ENCODE peak calls at places on chromosome 15, in seven cellular contexts. W, D, Z, C, P, A and U are unnamed samples. For H3K4me1, the result is how much of the 10 kb centered on the place peaks cover.

GRCh38 chr15:65881766-65882434 is 12.6 kb downstream of the RAB11A start:
- DNase-seq in A (no peak), D (peak), P (no peak), W (no peak), C (no peak), Z (no peak), U (no peak)

GRCh38 chr15:81000144-81000625 is 538 bp upstream of the TLNRD1 start:
- DNase-seq in W (no peak), D (no peak), A (peak), Z (no peak), P (peak), C (no peak), U (no peak)

GRCh38 chr15:75067123-75067854 is 43.9 kb downstream of the PPCDC start:
- DNase-seq in W (no peak), Z (peak), P (peak), A (no peak), C (no peak), D (no peak), U (no peak)

GRCh38 chr15:35427091-35427490 is 118.9 kb downstream of the DPH6 start:
- DNase-seq in P (peak), C (no peak), Z (no peak), D (no peak), A (no peak), W (peak), U (no peak)

GRCh38 chr15:89057506-89058133 is 30.6 kb upstream of the ABHD2 start:
- DNase-seq in A (peak), P (peak), D (peak), W (peak), C (peak), Z (peak), U (peak)

GRCh38 chr15:27479232-27480140 is 508.5 kb downstream of the GABRG3 start:
- DNase-seq in A (no peak), Z (no peak), D (no peak), W (no peak), P (no peak), C (no peak), U (no peak)

GRCh38 chr15:88752956-88753355 is 50.3 kb upstream of the ACAN start:
- DNase-seq in A (no peak), D (no peak), W (no peak), Z (no peak), P (no peak), C (no peak), U (no peak)

GRCh38 chr15:39194431-39194830 is 386.4 kb upstream of the THBS1 start:
- DNase-seq in P (peak), W (no peak), C (no peak), D (no peak), Z (no peak), A (no peak), U (no peak)

GRCh38 chr15:68204776-68205557 is at the start of gene CALML4:
- DNase-seq in Z (no peak), C (peak), P (peak), D (no peak), W (no peak), A (peak), U (peak)

GRCh38 chr15:27097506-27097905 is 126.5 kb downstream of the GABRG3 start:
- DNase-seq in C (no peak), D (no peak), A (no peak), Z (no peak), P (no peak), W (peak), U (no peak)

GRCh38 chr15:58731756-58732535 is 17.6 kb downstream of the ADAM10 start:
- DNase-seq in A (no peak), C (no peak), Z (no peak), D (no peak), P (peak), W (peak), U (no peak)

GRCh38 chr15:39580630-39581500 is at the start of gene THBS1:
- DNase-seq in A (peak), C (peak), W (peak), Z (peak), P (peak), D (no peak), U (peak)

GRCh38 chr15:38074029-38074428 is 139.6 kb downstream of the TMCO5A start:
- DNase-seq in A (no peak), P (peak), C (no peak), W (no peak), Z (no peak), D (no peak), U (no peak)

GRCh38 chr15:70562906-70563305 is 200.5 kb downstream of the UACA start:
- DNase-seq in W (no peak), C (no peak), Z (no peak), A (no peak), D (no peak), P (no peak), U (no peak)

GRCh38 chr15:21261965-21262850 is 178.1 kb downstream of the POTEB3 start:
- DNase-seq in Z (no peak), C (peak), P (peak), A (no peak), D (no peak), W (no peak), U (no peak)

GRCh38 chr15:75349851-75350588 is 3.2 kb downstream of the NEIL1 start:
- DNase-seq in W (no peak), D (peak), A (no peak), C (peak), Z (peak), P (no peak), U (peak)

GRCh38 chr15:41825572-41826535 is 2.0 kb upstream of the JMJD7 start:
- DNase-seq in A (no peak), W (peak), Z (no peak), C (peak), D (no peak), P (no peak), U (no peak)

GRCh38 chr15:89116404-89116803 is 28.1 kb downstream of the ABHD2 start:
- DNase-seq in W (no peak), A (no peak), C (no peak), P (no peak), D (no peak), Z (no peak), U (no peak)

GRCh38 chr15:68252925-68253534 is 23.5 kb upstream of the CLN6 start:
- DNase-seq in C (no peak), P (peak), Z (no peak), D (peak), A (peak), W (peak), U (no peak)

GRCh38 chr15:60917469-60918130 is 311.5 kb downstream of the RORA start:
- DNase-seq in W (no peak), D (no peak), C (peak), A (no peak), P (no peak), Z (no peak), U (peak)

GRCh38 chr15:64618569-64618968 is 156.8 kb downstream of the RBPMS2 start:
- DNase-seq in P (no peak), D (no peak), W (no peak), C (no peak), Z (no peak), A (no peak), U (no peak)

DNA sequence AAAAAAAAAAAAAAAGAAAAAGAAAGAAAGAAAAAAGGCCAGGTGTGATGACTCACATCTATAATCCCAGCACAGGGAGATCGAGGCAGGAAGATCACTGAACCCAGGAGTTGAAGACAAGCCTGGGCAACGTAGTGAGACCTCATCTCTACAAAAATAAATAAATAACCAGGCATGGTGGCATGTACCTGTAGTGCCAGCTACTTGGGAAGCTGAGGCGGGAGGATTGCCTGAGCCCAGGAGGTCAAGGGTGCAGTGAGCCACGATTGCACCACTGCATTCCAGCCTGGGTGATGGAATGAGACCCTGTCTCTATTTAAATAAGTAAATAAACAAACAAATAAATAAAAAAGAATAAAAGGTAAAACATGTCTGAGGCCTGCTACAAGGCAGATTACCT is 39.3 kb upstream of the LACTB start:
- DNase-seq in D (no peak), C (no peak), Z (no peak), P (no peak), A (peak), W (no peak), U (no peak)
- H3K4me1 ChIP-seq in D (under half), C (under half), Z (under half), P (under half), A (half or more), W (under half), U (under half)

DNA sequence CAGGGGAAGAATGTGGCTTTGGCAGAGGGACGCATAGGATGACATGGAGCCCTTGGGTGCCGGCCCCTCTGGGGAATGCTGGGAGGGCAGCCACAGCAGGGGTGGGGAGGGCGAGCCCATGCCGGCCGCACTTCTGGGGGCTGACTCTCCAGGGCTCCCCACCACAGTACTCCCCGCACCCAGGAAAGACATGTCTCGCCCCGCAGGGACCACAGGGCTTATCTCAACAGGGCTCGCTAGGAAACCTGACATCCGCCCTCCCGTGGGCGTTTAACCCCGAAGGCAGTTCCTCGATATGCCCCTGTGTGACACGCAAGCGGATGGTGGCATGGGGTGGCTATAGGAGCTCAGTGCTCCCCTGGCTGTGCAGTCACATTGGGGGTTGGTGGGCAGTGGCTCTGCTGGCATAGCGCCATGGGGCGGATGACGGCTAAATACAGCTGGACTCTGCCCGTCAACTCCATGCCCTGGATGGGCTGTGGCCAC is 141.4 kb downstream of the ADAMTS17 start:
- DNase-seq in C (no peak), D (no peak), A (no peak), W (no peak), Z (no peak), P (no peak), U (peak)
- H3K4me1 ChIP-seq in C (under half), D (under half), A (under half), W (under half), Z (under half), P (under half), U (under half)

GRCh38 chr15:62428851-62429250 is 263.8 kb upstream of the C2CD4B start:
- DNase-seq in W (no peak), Z (no peak), C (peak), D (no peak), P (no peak), A (no peak), U (no peak)
- H3K4me1 ChIP-seq in W (under half), Z (under half), C (under half), D (under half), P (under half), A (half or more), U (under half)

GRCh38 chr15:29539736-29540135 is 270.1 kb upstream of the NSMCE3 start:
- DNase-seq in W (no peak), C (no peak), D (no peak), Z (no peak), A (no peak), P (no peak), U (no peak)
- H3K4me1 ChIP-seq in W (under half), C (under half), D (under half), Z (under half), A (under half), P (under half), U (under half)

GRCh38 chr15:67106764-67107013 is 41.3 kb downstream of the SMAD3 start:
- DNase-seq in A (no peak), P (no peak), W (peak), D (no peak), C (no peak), Z (no peak), U (no peak)
- H3K4me1 ChIP-seq in A (half or more), P (half or more), W (under half), D (half or more), C (half or more), Z (under half), U (under half)

GRCh38 chr15:78077860-78078187 is 313 bp upstream of the TBC1D2B start:
- DNase-seq in C (no peak), W (no peak), D (peak), P (peak), A (no peak), Z (no peak), U (no peak)

GRCh38 chr15:78077053-78077859 is at the start of gene TBC1D2B:
- DNase-seq in P (peak), A (no peak), Z (peak), W (peak), C (peak), D (peak), U (peak)

GRCh38 chr15:78073026-78073425 is 4.5 kb downstream of the TBC1D2B start:
- DNase-seq in D (no peak), W (no peak), A (no peak), Z (no peak), P (no peak), C (no peak), U (no peak)

GRCh38 chr15:78076231-78077052 is 1.1 kb downstream of the TBC1D2B start:
- DNase-seq in C (no peak), Z (no peak), A (no peak), D (no peak), P (no peak), W (peak), U (no peak)

GRCh38 chr15:78075490-78076230 is 1.9 kb downstream of the TBC1D2B start:
- DNase-seq in C (peak), Z (no peak), D (no peak), P (peak), A (peak), W (peak), U (peak)
- H3K4me1 ChIP-seq in C (under half), Z (under half), D (under half), P (under half), A (half or more), W (under half), U (half or more)

GRCh38 chr15:22942306-22942855 is 37.8 kb downstream of the CYFIP1 start:
- DNase-seq in D (no peak), Z (no peak), W (no peak), P (no peak), C (no peak), A (no peak), U (no peak)
- H3K4me1 ChIP-seq in D (under half), Z (under half), W (under half), P (under half), C (under half), A (under half), U (under half)

GRCh38 chr15:72778796-72779195 is 4.8 kb downstream of the ADPGK start:
- DNase-seq in D (no peak), P (no peak), Z (no peak), C (no peak), A (no peak), W (no peak), U (no peak)
- H3K4me1 ChIP-seq in D (under half), P (under half), Z (under half), C (under half), A (under half), W (under half), U (under half)

GRCh38 chr15:91921188-91921820 is 67.8 kb downstream of the SLCO3A1 start:
- DNase-seq in A (no peak), Z (no peak), P (no peak), W (no peak), C (no peak), D (peak), U (no peak)
- H3K4me1 ChIP-seq in A (under half), Z (under half), P (under half), W (under half), C (under half), D (under half), U (under half)

GRCh38 chr15:73981761-73982222 is 10.3 kb downstream of the STOML1 start:
- DNase-seq in W (no peak), D (no peak), P (no peak), Z (peak), C (no peak), A (no peak), U (no peak)

GRCh38 chr15:73983773-73984172 is 8.3 kb downstream of the STOML1 start:
- DNase-seq in Z (peak), W (no peak), D (no peak), P (no peak), A (no peak), C (peak), U (no peak)

GRCh38 chr15:73983211-73983727 is 8.8 kb downstream of the STOML1 start:
- DNase-seq in C (peak), Z (peak), D (no peak), A (no peak), W (no peak), P (peak), U (peak)

GRCh38 chr15:73984208-73984979 is 7.7 kb downstream of the STOML1 start:
- DNase-seq in A (no peak), D (no peak), W (no peak), Z (peak), P (no peak), C (peak), U (no peak)

DNA sequence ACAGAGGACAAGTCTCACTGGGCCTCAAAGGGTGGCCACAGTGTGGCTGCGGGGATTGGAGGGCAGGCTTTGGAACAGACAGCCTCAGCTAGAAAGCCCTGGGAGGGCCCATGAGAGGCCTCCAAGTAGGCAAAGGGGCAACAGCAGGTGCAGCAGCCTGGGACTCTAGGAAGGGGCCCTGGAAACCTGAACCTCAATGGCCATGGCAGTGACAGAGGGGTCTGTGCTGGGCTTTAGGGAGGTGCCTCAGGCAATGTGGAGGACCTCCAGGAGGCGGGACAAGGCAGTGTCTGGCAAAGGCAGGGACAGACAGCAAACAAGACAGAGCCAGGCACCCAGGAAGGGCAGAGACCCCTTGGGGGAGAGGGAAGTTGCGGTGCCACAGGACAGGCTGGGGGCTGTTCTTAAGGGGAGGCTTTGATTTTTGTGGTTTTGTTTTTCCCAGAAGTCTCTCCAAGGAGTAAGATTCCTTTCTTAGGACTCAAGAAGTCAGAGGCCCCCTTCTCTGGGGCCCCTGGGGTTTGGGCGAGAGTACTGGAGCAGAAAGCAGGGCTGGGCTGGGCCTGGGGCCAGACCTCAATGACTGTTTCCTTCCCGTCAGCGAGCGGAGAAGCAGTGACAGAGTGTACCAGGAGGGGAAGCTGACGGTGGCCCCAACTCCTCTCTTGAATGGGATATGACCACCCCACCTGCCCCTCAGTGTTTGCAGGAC is 9.7 kb downstream of the STOML1 start:
- DNase-seq in Z (peak), A (no peak), D (no peak), W (no peak), P (peak), C (peak), U (peak)
- H3K4me1 ChIP-seq in Z (under half), A (under half), D (under half), W (under half), P (under half), C (under half), U (under half)